ENCODE peak calls at places on chromosomes 7 and 10, in five cellular contexts. O, I, N, G and Q are unnamed samples.

GRCh38 chr10:29859521-29860130 is 199.8 kb downstream of the JCAD start:
- DNase-seq in G (no peak), N (no peak), I (no peak), O (no peak), Q (no peak)

GRCh38 chr7:105353752-105354328 is 34.9 kb downstream of the SRPK2 start:
- DNase-seq in O (no peak), I (no peak), G (no peak), N (no peak), Q (no peak)

GRCh38 chr10:6035101-6035834 is 26.9 kb downstream of the IL2RA start:
- DNase-seq in I (no peak), G (no peak), O (no peak), N (no peak), Q (no peak)

GRCh38 chr7:117323877-117324699 is 1.2 kb upstream of the WNT2 start:
- DNase-seq in N (peak), O (no peak), I (no peak), G (no peak), Q (peak)

GRCh38 chr7:104252409-104253134 is 44.8 kb upstream of the ORC5 start:
- DNase-seq in G (no peak), O (no peak), N (no peak), I (no peak), Q (no peak)

GRCh38 chr10:128877936-128878335 is 589.1 kb upstream of the MGMT start:
- DNase-seq in O (no peak), N (no peak), I (no peak), G (no peak), Q (no peak)

GRCh38 chr10:5943536-5943935 is 33.8 kb downstream of the IL15RA start:
- DNase-seq in I (no peak), N (peak), O (no peak), G (no peak), Q (no peak)

GRCh38 chr7:34282271-34282670 is 375.7 kb upstream of the NPSR1 start:
- DNase-seq in N (no peak), G (no peak), O (no peak), I (no peak), Q (no peak)

GRCh38 chr10:69750726-69751125 is 51.0 kb upstream of the COL13A1 start:
- DNase-seq in N (no peak), O (no peak), I (no peak), G (no peak), Q (no peak)

GRCh38 chr10:10460452-10460851 is 557.2 kb upstream of the CELF2 start:
- DNase-seq in G (no peak), N (no peak), O (no peak), I (no peak), Q (no peak)